ENCODE peak calls at places on chromosome 1, in eight cellular contexts. One of them, this sample, is unnamed.
A peak's percentile ranks its signal among the peaks of the same experiment; 100 is the strongest.

GRCh38 chr1:206467915-206468314 is 2.4 kb upstream of the IKBKE start:
- DNase-seq in NB4: peak; percentile 98
- DNase-seq in lung: peak; percentile 84
- DNase-seq in cardiac muscle cell: peak; percentile 50
- DNase-seq in GM06990: peak; percentile 65
- DNase-seq in lower lobe of right lung: peak; percentile 93
- DNase-seq in HL-60: peak; percentile 98
- DNase-seq in fibroblast of mammary gland: peak; percentile 26
- DNase-seq in this sample: no peak

GRCh38 chr1:95384570-95384969 is 150.6 kb downstream of the RWDD3 start:
- DNase-seq in lung: no peak
- DNase-seq in HL-60: no peak
- DNase-seq in cardiac muscle cell: peak; percentile 4
- DNase-seq in GM06990: no peak
- DNase-seq in NB4: peak; percentile 51
- DNase-seq in lower lobe of right lung: no peak
- DNase-seq in fibroblast of mammary gland: peak; percentile 7
- DNase-seq in this sample: no peak

GRCh38 chr1:28437924-28438699 is 67.7 kb upstream of the RCC1 start:
- DNase-seq in lung: peak; percentile 91
- DNase-seq in lower lobe of right lung: peak; percentile 84
- DNase-seq in HL-60: peak; percentile 59
- DNase-seq in NB4: peak; percentile 76
- DNase-seq in fibroblast of mammary gland: peak; percentile 93
- DNase-seq in cardiac muscle cell: peak; percentile 97
- DNase-seq in GM06990: no peak
- DNase-seq in this sample: no peak

GRCh38 chr1:45148209-45148608 is 58.2 kb downstream of the ZSWIM5 start:
- DNase-seq in cardiac muscle cell: no peak
- DNase-seq in GM06990: no peak
- DNase-seq in lung: no peak
- DNase-seq in lower lobe of right lung: no peak
- DNase-seq in HL-60: no peak
- DNase-seq in fibroblast of mammary gland: peak; percentile 53
- DNase-seq in NB4: no peak
- DNase-seq in this sample: no peak

GRCh38 chr1:84585803-84586202 is 11.6 kb upstream of the CTBS start:
- DNase-seq in NB4: no peak
- DNase-seq in lung: no peak
- DNase-seq in lower lobe of right lung: no peak
- DNase-seq in HL-60: no peak
- DNase-seq in cardiac muscle cell: no peak
- DNase-seq in GM06990: no peak
- DNase-seq in fibroblast of mammary gland: no peak
- DNase-seq in this sample: no peak

GRCh38 chr1:59027176-59027575 is 243.3 kb upstream of the JUN start:
- DNase-seq in fibroblast of mammary gland: peak; percentile 33
- DNase-seq in lung: no peak
- DNase-seq in GM06990: no peak
- DNase-seq in NB4: no peak
- DNase-seq in cardiac muscle cell: peak; percentile 42
- DNase-seq in lower lobe of right lung: no peak
- DNase-seq in HL-60: no peak
- DNase-seq in this sample: no peak

GRCh38 chr1:231626951-231627614 is 493 bp downstream of the DISC1 start:
- DNase-seq in NB4: peak; percentile 93
- DNase-seq in GM06990: no peak
- DNase-seq in lower lobe of right lung: peak; percentile 71
- DNase-seq in lung: peak; percentile 63
- DNase-seq in fibroblast of mammary gland: no peak
- DNase-seq in cardiac muscle cell: peak; percentile 55
- DNase-seq in HL-60: peak; percentile 86
- DNase-seq in this sample: no peak

GRCh38 chr1:26897351-26897750 is 2.9 kb downstream of the GPATCH3 start:
- DNase-seq in fibroblast of mammary gland: no peak
- DNase-seq in NB4: no peak
- DNase-seq in lung: no peak
- DNase-seq in GM06990: no peak
- DNase-seq in HL-60: no peak
- DNase-seq in lower lobe of right lung: no peak
- DNase-seq in cardiac muscle cell: no peak
- DNase-seq in this sample: no peak

GRCh38 chr1:35691080-35691479 is 27.6 kb downstream of the C1orf216 start:
- DNase-seq in fibroblast of mammary gland: no peak
- DNase-seq in lung: no peak
- DNase-seq in lower lobe of right lung: no peak
- DNase-seq in cardiac muscle cell: no peak
- DNase-seq in NB4: peak; percentile 73
- DNase-seq in HL-60: no peak
- DNase-seq in GM06990: no peak
- DNase-seq in this sample: no peak

GRCh38 chr1:56773341-56774066 is 45.7 kb downstream of the FYB2 start:
- DNase-seq in lung: no peak
- DNase-seq in fibroblast of mammary gland: peak; percentile 10
- DNase-seq in cardiac muscle cell: no peak
- DNase-seq in NB4: no peak
- DNase-seq in GM06990: no peak
- DNase-seq in lower lobe of right lung: no peak
- DNase-seq in HL-60: no peak
- DNase-seq in this sample: no peak

GRCh38 chr1:118151312-118151937 is 33.6 kb downstream of the SPAG17 start:
- DNase-seq in HL-60: peak; percentile 19
- DNase-seq in GM06990: peak; percentile 8
- DNase-seq in fibroblast of mammary gland: peak; percentile 71
- DNase-seq in NB4: peak; percentile 64
- DNase-seq in lower lobe of right lung: peak; percentile 51
- DNase-seq in cardiac muscle cell: peak; percentile 78
- DNase-seq in lung: peak; percentile 34
- DNase-seq in this sample: peak; percentile 5

GRCh38 chr1:3836421-3836820 is 20.6 kb downstream of the CEP104 start:
- DNase-seq in NB4: no peak
- DNase-seq in lung: no peak
- DNase-seq in lower lobe of right lung: no peak
- DNase-seq in GM06990: no peak
- DNase-seq in fibroblast of mammary gland: no peak
- DNase-seq in cardiac muscle cell: peak; percentile 6
- DNase-seq in HL-60: no peak
- DNase-seq in this sample: no peak

GRCh38 chr1:178361847-178362246 is 134.9 kb downstream of the CLEC20A start:
- DNase-seq in GM06990: no peak
- DNase-seq in fibroblast of mammary gland: no peak
- DNase-seq in lower lobe of right lung: no peak
- DNase-seq in NB4: peak; percentile 13
- DNase-seq in HL-60: no peak
- DNase-seq in lung: no peak
- DNase-seq in cardiac muscle cell: no peak
- DNase-seq in this sample: peak; percentile 5

GRCh38 chr1:8660455-8660854 is 157.0 kb downstream of the RERE start:
- DNase-seq in cardiac muscle cell: peak; percentile 90
- DNase-seq in NB4: no peak
- DNase-seq in HL-60: no peak
- DNase-seq in GM06990: no peak
- DNase-seq in fibroblast of mammary gland: peak; percentile 95
- DNase-seq in lung: no peak
- DNase-seq in lower lobe of right lung: no peak
- DNase-seq in this sample: no peak

GRCh38 chr1:107750364-107750959 is 214.5 kb downstream of the VAV3 start:
- DNase-seq in NB4: peak; percentile 74
- DNase-seq in lower lobe of right lung: peak; percentile 52
- DNase-seq in HL-60: peak; percentile 60
- DNase-seq in cardiac muscle cell: peak; percentile 67
- DNase-seq in fibroblast of mammary gland: peak; percentile 73
- DNase-seq in GM06990: no peak
- DNase-seq in lung: peak; percentile 35
- DNase-seq in this sample: peak; percentile 18

DNA sequence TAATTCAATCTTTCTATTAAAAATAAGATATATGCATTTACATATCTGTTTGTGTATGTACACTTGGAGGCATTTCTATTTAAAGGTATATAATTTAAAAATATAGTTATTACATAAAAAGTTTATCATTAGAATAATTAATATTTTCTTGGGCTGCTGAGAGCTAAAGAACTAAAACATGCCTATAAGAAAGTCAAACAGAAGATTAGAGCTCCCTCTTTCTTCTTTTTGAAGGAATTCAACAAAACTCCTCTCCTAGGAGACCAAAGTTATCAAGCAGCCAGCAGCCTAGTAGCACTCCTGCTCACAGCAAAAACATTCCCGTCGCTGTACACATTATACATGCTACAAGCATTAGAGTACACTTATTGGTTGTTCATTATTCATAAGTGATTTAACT is 216.5 kb downstream of the VAV3 start:
- DNase-seq in lung: no peak
- DNase-seq in HL-60: no peak
- DNase-seq in lower lobe of right lung: no peak
- DNase-seq in fibroblast of mammary gland: peak; percentile 27
- DNase-seq in GM06990: no peak
- DNase-seq in NB4: peak; percentile 8
- DNase-seq in cardiac muscle cell: peak; percentile 12
- DNase-seq in this sample: no peak
- TF ChIP-seq CTCF in lung: no peak
- TF ChIP-seq CTCF in HL-60: no peak
- TF ChIP-seq CTCF in lower lobe of right lung: no peak
- TF ChIP-seq CTCF in fibroblast of mammary gland: peak; percentile 35
- TF ChIP-seq CTCF in GM06990: peak; percentile 23
- TF ChIP-seq CTCF in NB4: no peak
- TF ChIP-seq CTCF in cardiac muscle cell: peak; percentile 24
- TF ChIP-seq CTCF in this sample: no peak

DNA sequence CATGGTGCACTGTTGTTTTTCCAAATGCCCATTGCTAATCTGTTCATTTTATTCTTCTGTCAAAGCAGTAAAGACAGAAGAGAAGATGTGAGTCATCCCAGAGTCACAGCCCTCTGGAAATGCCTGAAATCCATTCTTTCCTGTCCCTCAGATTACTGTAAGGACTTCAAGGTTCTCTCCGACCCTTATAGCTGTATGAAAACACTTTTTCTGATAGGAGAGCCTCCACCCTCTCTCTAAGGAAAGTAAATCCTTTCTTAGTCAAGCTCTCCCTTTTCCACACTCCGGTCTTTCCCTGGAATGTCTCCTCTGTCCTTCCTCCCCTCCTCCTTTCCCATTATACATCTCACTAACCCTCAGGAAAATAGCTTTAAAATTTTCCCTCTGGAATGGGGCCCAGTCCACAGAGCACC is 3.5 kb upstream of the PRDX6 start:
- DNase-seq in GM06990: no peak
- DNase-seq in lower lobe of right lung: no peak
- DNase-seq in cardiac muscle cell: peak; percentile 59
- DNase-seq in fibroblast of mammary gland: peak; percentile 73
- DNase-seq in HL-60: no peak
- DNase-seq in lung: no peak
- DNase-seq in NB4: no peak
- DNase-seq in this sample: no peak
- H3K4me3 ChIP-seq in GM06990: no peak overlapping the region
- H3K4me3 ChIP-seq in lower lobe of right lung: no peak overlapping the region
- H3K4me3 ChIP-seq in cardiac muscle cell: no peak overlapping the region
- H3K4me3 ChIP-seq in fibroblast of mammary gland: no peak overlapping the region
- H3K4me3 ChIP-seq in HL-60: no peak overlapping the region
- H3K4me3 ChIP-seq in lung: no peak overlapping the region
- H3K4me3 ChIP-seq in NB4: no peak overlapping the region
- H3K4me3 ChIP-seq in this sample: no peak overlapping the region

GRCh38 chr1:54310439-54311328 is 95.5 kb downstream of the SSBP3 start:
- DNase-seq in lung: peak; percentile 53
- DNase-seq in fibroblast of mammary gland: peak; percentile 41
- DNase-seq in HL-60: peak; percentile 18
- DNase-seq in GM06990: no peak
- DNase-seq in NB4: peak; percentile 57
- DNase-seq in lower lobe of right lung: peak; percentile 62
- DNase-seq in cardiac muscle cell: peak; percentile 66
- DNase-seq in this sample: no peak
- TF ChIP-seq CTCF in lung: no peak
- TF ChIP-seq CTCF in fibroblast of mammary gland: peak; percentile 58
- TF ChIP-seq CTCF in HL-60: peak; percentile 14
- TF ChIP-seq CTCF in GM06990: peak; percentile 61
- TF ChIP-seq CTCF in NB4: peak; percentile 47
- TF ChIP-seq CTCF in lower lobe of right lung: peak; percentile 53
- TF ChIP-seq CTCF in cardiac muscle cell: peak; percentile 75
- TF ChIP-seq CTCF in this sample: peak; percentile 59

GRCh38 chr1:158116311-158116710 is 64.4 kb upstream of the CD1D start:
- DNase-seq in lung: no peak
- DNase-seq in GM06990: no peak
- DNase-seq in lower lobe of right lung: no peak
- DNase-seq in cardiac muscle cell: no peak
- DNase-seq in HL-60: no peak
- DNase-seq in fibroblast of mammary gland: no peak
- DNase-seq in NB4: no peak
- DNase-seq in this sample: no peak

GRCh38 chr1:158116768-158117167 is 63.9 kb upstream of the CD1D start:
- DNase-seq in cardiac muscle cell: no peak
- DNase-seq in lower lobe of right lung: no peak
- DNase-seq in HL-60: no peak
- DNase-seq in fibroblast of mammary gland: no peak
- DNase-seq in GM06990: no peak
- DNase-seq in NB4: no peak
- DNase-seq in lung: no peak
- DNase-seq in this sample: no peak

GRCh38 chr1:158120254-158120653 is 60.4 kb upstream of the CD1D start:
- DNase-seq in cardiac muscle cell: no peak
- DNase-seq in fibroblast of mammary gland: no peak
- DNase-seq in HL-60: no peak
- DNase-seq in lung: no peak
- DNase-seq in GM06990: no peak
- DNase-seq in lower lobe of right lung: no peak
- DNase-seq in NB4: no peak
- DNase-seq in this sample: no peak

GRCh38 chr1:158118713-158119402 is 61.8 kb upstream of the CD1D start:
- DNase-seq in NB4: no peak
- DNase-seq in GM06990: no peak
- DNase-seq in lung: no peak
- DNase-seq in fibroblast of mammary gland: peak; percentile 37
- DNase-seq in lower lobe of right lung: no peak
- DNase-seq in HL-60: no peak
- DNase-seq in cardiac muscle cell: no peak
- DNase-seq in this sample: no peak

DNA sequence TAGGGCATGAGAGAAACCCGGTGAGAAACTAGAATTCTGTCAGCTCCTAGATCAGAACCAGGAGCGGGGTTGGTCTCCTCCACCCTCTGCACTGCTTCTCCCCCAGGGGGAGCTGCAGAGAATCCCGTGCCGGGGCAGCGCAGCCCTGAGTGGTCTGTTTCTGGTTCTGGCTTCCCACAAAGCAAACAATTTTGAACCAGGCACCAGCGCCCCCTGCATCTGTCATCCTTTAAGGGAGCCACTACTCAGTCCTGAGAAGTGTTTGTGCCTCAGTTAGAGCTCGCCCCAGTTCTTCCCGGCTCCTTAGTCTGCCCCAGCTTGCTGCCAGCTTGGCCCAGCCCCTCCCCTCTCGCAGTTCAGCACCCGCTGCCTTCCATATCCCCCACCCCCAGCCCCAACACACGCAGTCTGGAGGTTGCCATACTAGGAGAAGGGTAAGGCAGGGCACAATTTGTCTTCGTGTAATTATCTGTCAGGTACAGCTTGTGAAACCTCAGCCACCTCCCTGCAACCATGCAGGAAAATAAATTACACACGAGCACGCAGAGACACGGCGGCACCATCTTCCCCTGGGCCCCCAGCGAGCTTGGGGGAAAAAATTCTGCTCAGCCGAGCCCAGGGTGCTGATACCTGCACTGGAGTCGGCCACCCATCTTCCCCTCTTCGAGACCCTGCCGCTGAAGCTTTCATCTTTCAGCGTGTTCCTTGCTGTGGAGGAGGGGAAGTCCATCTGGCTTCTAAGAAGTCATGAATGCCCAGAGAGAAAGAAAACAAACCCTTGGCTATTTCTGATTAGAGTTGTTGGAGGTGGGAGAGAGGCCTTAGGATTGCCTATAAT is 62.6 kb upstream of the CD1D start:
- DNase-seq in HL-60: peak; percentile 14
- DNase-seq in lung: no peak
- DNase-seq in cardiac muscle cell: peak; percentile 71
- DNase-seq in GM06990: no peak
- DNase-seq in lower lobe of right lung: no peak
- DNase-seq in fibroblast of mammary gland: peak; percentile 63
- DNase-seq in NB4: peak; percentile 59
- DNase-seq in this sample: no peak
- H3K4me3 ChIP-seq in HL-60: no peak overlapping the region
- H3K4me3 ChIP-seq in lung: no peak overlapping the region
- H3K4me3 ChIP-seq in cardiac muscle cell: no peak overlapping the region
- H3K4me3 ChIP-seq in GM06990: no peak overlapping the region
- H3K4me3 ChIP-seq in lower lobe of right lung: peak overlapping the region; percentile 16
- H3K4me3 ChIP-seq in fibroblast of mammary gland: peak overlapping the region; percentile 1
- H3K4me3 ChIP-seq in NB4: no peak overlapping the region
- H3K4me3 ChIP-seq in this sample: no peak overlapping the region

This sample was measured in GM12864.